ENCODE peak calls at places on chromosomes 11 and 22, in nine cellular contexts. I, N, T, Y, P, K, L, Q and F are unnamed samples.

GRCh38 chr22:38657248-38657909 is 941 bp downstream of the CBY1 start:
- DNase-seq in L (peak), P (no peak), T (peak), K (no peak), N (no peak), Q (peak), I (no peak), Y (peak), F (no peak)

GRCh38 chr11:113345978-113346377 is 31.6 kb downstream of the TTC12 start:
- DNase-seq in L (no peak), I (no peak), K (no peak), T (no peak), N (no peak), P (no peak), Q (no peak), Y (no peak), F (no peak)

GRCh38 chr11:12529041-12529440 is 145.2 kb upstream of the TEAD1 start:
- DNase-seq in Q (no peak), K (no peak), N (no peak), Y (no peak), T (no peak), L (no peak), I (no peak), P (no peak), F (no peak)

GRCh38 chr11:70574725-70575347 is 176.5 kb downstream of the CTTN start:
- DNase-seq in P (no peak), I (no peak), Q (no peak), K (no peak), T (no peak), Y (no peak), L (no peak), N (no peak), F (no peak)

GRCh38 chr22:38144025-38144405 is 33.5 kb upstream of the BAIAP2L2 start:
- DNase-seq in L (no peak), Y (no peak), K (no peak), N (no peak), I (no peak), P (no peak), T (no peak), Q (no peak), F (no peak)

GRCh38 chr11:75654314-75654713 is 14.5 kb downstream of the MAP6 start:
- DNase-seq in N (no peak), Q (no peak), P (no peak), I (no peak), K (no peak), Y (no peak), L (no peak), T (no peak), F (no peak)

GRCh38 chr11:76599041-76600013 is 71.2 kb downstream of the LRRC32 start:
- DNase-seq in P (no peak), K (no peak), T (no peak), Q (no peak), I (no peak), Y (no peak), L (no peak), N (no peak), F (no peak)

GRCh38 chr11:33669598-33670249 is 30.9 kb downstream of the C11orf91 start:
- DNase-seq in Q (no peak), I (no peak), P (no peak), Y (no peak), L (no peak), K (no peak), T (no peak), N (no peak), F (no peak)

GRCh38 chr11:7688238-7688826 is 15.0 kb upstream of the CYB5R2 start:
- DNase-seq in N (peak), K (no peak), P (no peak), Y (no peak), T (no peak), L (no peak), Q (peak), I (peak), F (no peak)

GRCh38 chr11:15379483-15379882 is 264.8 kb downstream of the INSC start:
- DNase-seq in L (no peak), P (no peak), N (no peak), T (no peak), Q (peak), I (no peak), K (no peak), Y (no peak), F (no peak)

GRCh38 chr11:67392182-67392715 is 463 bp downstream of the RAD9A start:
- DNase-seq in T (no peak), Q (no peak), L (no peak), N (no peak), K (no peak), I (no peak), Y (no peak), P (no peak), F (no peak)

GRCh38 chr11:59559886-59560285 is 48.5 kb downstream of the OR4D9 start:
- DNase-seq in L (no peak), I (no peak), T (no peak), K (no peak), P (no peak), Y (no peak), Q (no peak), N (no peak), F (no peak)

GRCh38 chr11:96954587-96954986 is 564.8 kb downstream of the JRKL start:
- DNase-seq in Y (no peak), P (no peak), N (no peak), Q (no peak), T (no peak), L (no peak), I (no peak), K (no peak), F (no peak)

GRCh38 chr22:20648306-20648903 is 125.5 kb upstream of the SERPIND1 start:
- DNase-seq in N (no peak), P (no peak), Y (no peak), L (no peak), K (no peak), I (no peak), Q (no peak), T (no peak), F (no peak)

GRCh38 chr11:58222730-58223129 is 6.0 kb downstream of the OR10Q1 start:
- DNase-seq in L (no peak), T (no peak), Q (no peak), K (no peak), N (no peak), Y (no peak), P (no peak), I (no peak), F (no peak)

GRCh38 chr22:20272174-20272573 is 4.1 kb upstream of the RTN4R start:
- DNase-seq in P (no peak), Y (no peak), I (no peak), T (no peak), K (no peak), L (no peak), N (no peak), Q (no peak), F (no peak)

GRCh38 chr11:63858628-63859550 is 20.0 kb downstream of the MARK2 start:
- DNase-seq in L (no peak), Y (no peak), I (no peak), K (no peak), T (no peak), P (no peak), N (no peak), Q (no peak), F (peak)

GRCh38 chr11:104343578-104343977 is 179.6 kb upstream of the PDGFD start:
- DNase-seq in Y (no peak), N (no peak), I (no peak), T (no peak), P (no peak), Q (no peak), K (no peak), L (no peak), F (no peak)

GRCh38 chr22:46072030-46072881 is 78.1 kb upstream of the PPARA start:
- DNase-seq in Q (peak), Y (peak), T (peak), I (no peak), K (no peak), N (peak), L (no peak), P (no peak), F (peak)

GRCh38 chr22:20520093-20520511 is 12.7 kb downstream of the MED15 start:
- DNase-seq in I (no peak), P (no peak), Y (no peak), Q (no peak), T (no peak), L (no peak), N (no peak), K (no peak), F (no peak)

GRCh38 chr22:42808516-42808915 is 48.6 kb downstream of the ARFGAP3 start:
- DNase-seq in K (no peak), L (no peak), P (no peak), N (no peak), T (no peak), Q (no peak), I (no peak), Y (no peak), F (no peak)